ENCODE peak calls at places on chromosome 5, in nine cellular contexts. G, A, W, Z, E, S, N, V and Q are unnamed samples.

GRCh38 chr5:76617675-76618074 is 5.5 kb downstream of the F2RL2 start:
- DNase-seq in G (no peak), A (no peak), W (no peak), Z (no peak), E (peak), S (no peak), N (no peak), V (no peak), Q (no peak)

GRCh38 chr5:89901983-89902382 is 507.6 kb downstream of the CETN3 start:
- DNase-seq in G (no peak), A (no peak), W (no peak), Z (no peak), E (no peak), S (no peak), N (no peak), V (no peak), Q (no peak)

GRCh38 chr5:179795863-179796833 is 2.4 kb downstream of the LTC4S start:
- DNase-seq in G (peak), A (no peak), W (peak), Z (peak), E (peak), S (peak), N (no peak), V (peak), Q (peak)

GRCh38 chr5:149849280-149849985 is 95.2 kb downstream of the PDE6A start:
- DNase-seq in G (no peak), A (no peak), W (no peak), Z (no peak), E (no peak), S (no peak), N (no peak), V (no peak), Q (no peak)

GRCh38 chr5:127647361-127647958 is 1.4 kb upstream of the CTXN3 start:
- DNase-seq in G (no peak), A (no peak), W (no peak), Z (no peak), E (no peak), S (no peak), N (no peak), V (no peak), Q (no peak)

GRCh38 chr5:119811443-119811842 is 182.1 kb downstream of the FAM170A start:
- DNase-seq in G (no peak), A (no peak), W (no peak), Z (no peak), E (no peak), S (no peak), N (no peak), V (no peak), Q (no peak)

GRCh38 chr5:153938131-153938842 is 100.4 kb downstream of the FAM114A2 start:
- DNase-seq in G (no peak), A (no peak), W (no peak), Z (no peak), E (peak), S (no peak), N (no peak), V (no peak), Q (no peak)

GRCh38 chr5:157222506-157223230 is 42.0 kb downstream of the ITK start:
- DNase-seq in G (no peak), A (peak), W (peak), Z (peak), E (no peak), S (no peak), N (no peak), V (no peak), Q (no peak)

GRCh38 chr5:38582662-38583061 is 26.2 kb upstream of the LIFR start:
- DNase-seq in G (no peak), A (no peak), W (no peak), Z (no peak), E (no peak), S (no peak), N (no peak), V (no peak), Q (no peak)

GRCh38 chr5:137205237-137205636 is 293.9 kb downstream of the SPOCK1 start:
- DNase-seq in G (no peak), A (no peak), W (no peak), Z (no peak), E (no peak), S (no peak), N (peak), V (no peak), Q (no peak)

GRCh38 chr5:74648835-74649286 is 8.3 kb upstream of the ENC1 start:
- DNase-seq in G (no peak), A (no peak), W (no peak), Z (no peak), E (peak), S (peak), N (no peak), V (no peak), Q (no peak)

GRCh38 chr5:145511351-145511750 is 323.8 kb downstream of the PRELID2 start:
- DNase-seq in G (no peak), A (no peak), W (no peak), Z (no peak), E (no peak), S (no peak), N (no peak), V (no peak), Q (no peak)

GRCh38 chr5:139468421-139468931 is 2.3 kb upstream of the SMIM33 start:
- DNase-seq in G (no peak), A (no peak), W (no peak), Z (no peak), E (peak), S (no peak), N (no peak), V (no peak), Q (no peak)

GRCh38 chr5:147539053-147539452 is 29.2 kb upstream of the DPYSL3 start:
- DNase-seq in G (no peak), A (no peak), W (no peak), Z (no peak), E (peak), S (no peak), N (no peak), V (no peak), Q (no peak)

GRCh38 chr5:153777681-153778080 is 261.0 kb downstream of the FAM114A2 start:
- DNase-seq in G (no peak), A (no peak), W (no peak), Z (no peak), E (no peak), S (no peak), N (no peak), V (no peak), Q (no peak)

GRCh38 chr5:139388198-139388821 is 1.4 kb downstream of the MZB1 start:
- DNase-seq in G (peak), A (no peak), W (no peak), Z (no peak), E (peak), S (no peak), N (no peak), V (no peak), Q (no peak)

GRCh38 chr5:67301285-67301904 is 104.8 kb upstream of the CD180 start:
- DNase-seq in G (peak), A (no peak), W (no peak), Z (no peak), E (peak), S (no peak), N (no peak), V (no peak), Q (no peak)

GRCh38 chr5:149902177-149902576 is 42.4 kb downstream of the PDE6A start:
- DNase-seq in G (no peak), A (no peak), W (no peak), Z (no peak), E (no peak), S (no peak), N (no peak), V (no peak), Q (no peak)

GRCh38 chr5:135242496-135243193 is 156.4 kb downstream of the MACROH2A1 start:
- DNase-seq in G (peak), A (no peak), W (no peak), Z (no peak), E (peak), S (no peak), N (no peak), V (no peak), Q (no peak)

GRCh38 chr5:174381241-174381640 is 335.7 kb downstream of the NSG2 start:
- DNase-seq in G (no peak), A (no peak), W (no peak), Z (no peak), E (no peak), S (no peak), N (no peak), V (no peak), Q (no peak)

GRCh38 chr5:174479325-174479724 is 245.1 kb upstream of the MSX2 start:
- DNase-seq in G (no peak), A (no peak), W (no peak), Z (no peak), E (no peak), S (no peak), N (no peak), V (no peak), Q (no peak)

GRCh38 chr5:35443803-35444595 is 173.7 kb upstream of the SPEF2 start:
- DNase-seq in G (no peak), A (no peak), W (no peak), Z (no peak), E (no peak), S (no peak), N (no peak), V (no peak), Q (no peak)

GRCh38 chr5:77255617-77256016 is 45.1 kb downstream of the PDE8B start:
- DNase-seq in G (no peak), A (no peak), W (no peak), Z (no peak), E (no peak), S (no peak), N (no peak), V (no peak), Q (no peak)

GRCh38 chr5:177409043-177409801 is at the start of gene F12:
- DNase-seq in G (no peak), A (no peak), W (no peak), Z (no peak), E (no peak), S (no peak), N (no peak), V (no peak), Q (no peak)

GRCh38 chr5:134466241-134467069 is 54.8 kb upstream of the CDKN2AIPNL start:
- DNase-seq in G (peak), A (no peak), W (peak), Z (peak), E (peak), S (peak), N (no peak), V (no peak), Q (no peak)

GRCh38 chr5:6544561-6544935 is 88.3 kb downstream of the NSUN2 start:
- DNase-seq in G (no peak), A (no peak), W (no peak), Z (no peak), E (no peak), S (no peak), N (no peak), V (no peak), Q (no peak)

GRCh38 chr5:155299342-155300006 is 285.9 kb downstream of the KIF4B start:
- DNase-seq in G (no peak), A (no peak), W (no peak), Z (no peak), E (no peak), S (no peak), N (no peak), V (no peak), Q (no peak)

GRCh38 chr5:90344693-90345092 is 64.9 kb downstream of the CETN3 start:
- DNase-seq in G (no peak), A (no peak), W (no peak), Z (no peak), E (no peak), S (no peak), N (no peak), V (no peak), Q (no peak)

GRCh38 chr5:127060470-127060985 is 12.8 kb downstream of the C5orf63 start:
- DNase-seq in G (no peak), A (no peak), W (no peak), Z (no peak), E (peak), S (no peak), N (no peak), V (no peak), Q (no peak)

GRCh38 chr5:132267931-132268501 is 10.5 kb downstream of the PDLIM4 start:
- DNase-seq in G (peak), A (no peak), W (no peak), Z (no peak), E (no peak), S (peak), N (no peak), V (no peak), Q (no peak)

GRCh38 chr5:143229896-143230675 is 173.4 kb downstream of the NR3C1 start:
- DNase-seq in G (no peak), A (no peak), W (no peak), Z (no peak), E (peak), S (peak), N (no peak), V (no peak), Q (peak)

GRCh38 chr5:138752341-138752950 is 779 bp upstream of the CTNNA1 start:
- DNase-seq in G (peak), A (no peak), W (no peak), Z (no peak), E (peak), S (no peak), N (no peak), V (no peak), Q (no peak)

GRCh38 chr5:167061695-167062094 is 1229.8 kb upstream of the WWC1 start:
- DNase-seq in G (no peak), A (no peak), W (no peak), Z (no peak), E (no peak), S (no peak), N (no peak), V (no peak), Q (no peak)

GRCh38 chr5:144487761-144488160 is 317.1 kb downstream of the KCTD16 start:
- DNase-seq in G (no peak), A (no peak), W (no peak), Z (no peak), E (peak), S (no peak), N (no peak), V (no peak), Q (no peak)

GRCh38 chr5:131855452-131855851 is 58.6 kb upstream of the FNIP1 start:
- DNase-seq in G (no peak), A (no peak), W (no peak), Z (no peak), E (no peak), S (no peak), N (no peak), V (no peak), Q (no peak)

GRCh38 chr5:134851307-134851923 is 5.6 kb downstream of the C5orf24 start:
- DNase-seq in G (no peak), A (no peak), W (no peak), Z (no peak), E (peak), S (no peak), N (no peak), V (no peak), Q (no peak)

GRCh38 chr5:66769030-66769733 is 173.0 kb downstream of the MAST4 start:
- DNase-seq in G (no peak), A (no peak), W (no peak), Z (no peak), E (no peak), S (no peak), N (no peak), V (no peak), Q (no peak)

GRCh38 chr5:148920646-148921288 is 94.4 kb downstream of the ADRB2 start:
- DNase-seq in G (no peak), A (no peak), W (no peak), Z (no peak), E (no peak), S (no peak), N (no peak), V (no peak), Q (no peak)